ENCODE peak calls at places on chromosome 12, in five cellular contexts. D is aorta; T is right cardiac atrium; P is upper lobe of left lung; L is activated naive CD4-positive, alpha-beta T cell treated with anti-CD3 and anti-CD28 coated beads, Interleukin-2, amount 50 U/mL, for 72 hours. S is an unnamed sample.

GRCh38 chr12:107759410-107759809 is 1.5 kb downstream of the PRDM4 start:
- ATAC-seq in D (no peak), T (no peak), P (peak), L (peak), S (peak)

GRCh38 chr12:43852744-43853143 is 16.9 kb downstream of the TMEM117 start:
- ATAC-seq in D (no peak), T (no peak), P (no peak), L (no peak), S (no peak)

GRCh38 chr12:130945793-130946492 is 7.8 kb upstream of the ADGRD1 start:
- ATAC-seq in D (peak), T (peak), P (peak), L (no peak), S (no peak)

GRCh38 chr12:69157023-69157655 is 82.2 kb upstream of the CPSF6 start:
- ATAC-seq in D (peak), T (peak), P (peak), L (peak), S (peak)

GRCh38 chr12:19154696-19155095 is 25.2 kb downstream of the PLEKHA5 start:
- ATAC-seq in D (peak), T (no peak), P (no peak), L (no peak), S (no peak)

GRCh38 chr12:89636776-89637160 is 71.9 kb downstream of the ATP2B1 start:
- ATAC-seq in D (no peak), T (no peak), P (no peak), L (no peak), S (peak)

GRCh38 chr12:13288501-13288900 is 92.0 kb downstream of the EMP1 start:
- ATAC-seq in D (no peak), T (no peak), P (peak), L (no peak), S (no peak)

GRCh38 chr12:112230136-112230535 is 104.8 kb downstream of the TRAFD1 start:
- ATAC-seq in D (no peak), T (no peak), P (no peak), L (no peak), S (no peak)

GRCh38 chr12:125989716-125990115 is 924.5 kb downstream of the AACS start:
- ATAC-seq in D (no peak), T (no peak), P (no peak), L (no peak), S (no peak)

GRCh38 chr12:2064078-2064507 is 11.3 kb downstream of the CACNA1C start:
- ATAC-seq in D (peak), T (peak), P (peak), L (peak), S (peak)

GRCh38 chr12:53268637-53269562 is 801 bp downstream of the ESPL1 start:
- ATAC-seq in D (no peak), T (no peak), P (no peak), L (peak), S (peak)

GRCh38 chr12:108576660-108577234 is 14.4 kb downstream of the ISCU start:
- ATAC-seq in D (no peak), T (peak), P (no peak), L (no peak), S (no peak)

GRCh38 chr12:113428482-113428881 is 6.3 kb downstream of the SDSL start:
- ATAC-seq in D (no peak), T (no peak), P (no peak), L (no peak), S (no peak)

GRCh38 chr12:116525418-116526001 is 33.7 kb upstream of the MAP1LC3B2 start:
- ATAC-seq in D (peak), T (peak), P (peak), L (no peak), S (no peak)

GRCh38 chr12:111443586-111443985 is 37.9 kb downstream of the SH2B3 start:
- ATAC-seq in D (no peak), T (no peak), P (peak), L (peak), S (peak)

GRCh38 chr12:1576410-1577240 is 17.8 kb downstream of the FBXL14 start:
- ATAC-seq in D (peak), T (peak), P (peak), L (no peak), S (no peak)

GRCh38 chr12:32826807-32827412 is 69.7 kb downstream of the PKP2 start:
- ATAC-seq in D (no peak), T (peak), P (no peak), L (no peak), S (no peak)

GRCh38 chr12:57229041-57229633 is 374 bp upstream of the SHMT2 start:
- ATAC-seq in D (no peak), T (no peak), P (no peak), L (peak), S (peak)

GRCh38 chr12:61536525-61536924 is 723.7 kb upstream of the USP15 start:
- ATAC-seq in D (no peak), T (no peak), P (no peak), L (no peak), S (no peak)

GRCh38 chr12:69925291-69925690 is 100.3 kb downstream of the MYRFL start:
- ATAC-seq in D (no peak), T (no peak), P (peak), L (no peak), S (no peak)

GRCh38 chr12:24838531-24838950 is 110.4 kb downstream of the BCAT1 start:
- ATAC-seq in D (peak), T (peak), P (peak), L (peak), S (peak)

GRCh38 chr12:101680240-101680639 is 17.2 kb upstream of the CHPT1 start:
- ATAC-seq in D (no peak), T (peak), P (no peak), L (no peak), S (no peak)

GRCh38 chr12:49664591-49665146 is 41.3 kb downstream of the PRPF40B start:
- ATAC-seq in D (no peak), T (no peak), P (no peak), L (peak), S (no peak)

GRCh38 chr12:67068204-67068731 is 200.9 kb upstream of the CAND1 start:
- ATAC-seq in D (peak), T (peak), P (peak), L (peak), S (peak)

GRCh38 chr12:8866429-8866828 is 44.0 kb downstream of the A2ML1 start:
- ATAC-seq in D (no peak), T (no peak), P (no peak), L (no peak), S (no peak)

GRCh38 chr12:65999564-66000280 is 130.8 kb downstream of the LLPH start:
- ATAC-seq in D (no peak), T (no peak), P (no peak), L (no peak), S (no peak)

GRCh38 chr12:130461868-130462557 is 124.3 kb downstream of the PIWIL1 start:
- ATAC-seq in D (no peak), T (no peak), P (no peak), L (no peak), S (no peak)

GRCh38 chr12:109553471-109553870 is 19.8 kb downstream of the MMAB start:
- ATAC-seq in D (no peak), T (no peak), P (no peak), L (no peak), S (no peak)

GRCh38 chr12:3035171-3035570 is 42.0 kb upstream of the TSPAN9 start:
- ATAC-seq in D (no peak), T (no peak), P (no peak), L (no peak), S (no peak)

GRCh38 chr12:15494329-15495046 is 172.2 kb downstream of the PTPRO start:
- ATAC-seq in D (no peak), T (no peak), P (no peak), L (no peak), S (no peak)

GRCh38 chr12:9115731-9116689 is at the start of gene A2M:
- ATAC-seq in D (peak), T (peak), P (peak), L (no peak), S (no peak)

GRCh38 chr12:59787610-59788009 is 191.8 kb downstream of the SLC16A7 start:
- ATAC-seq in D (no peak), T (no peak), P (no peak), L (no peak), S (no peak)

S was measured in activated T-helper 17 cell treated with anti-CD3 and anti-CD28 coated beads, Interleukin-2, amount 50 U/mL, for 72 hours.